ENCODE peak calls at places on chromosomes 6 and 20, in eight cellular contexts. U is activated CD8-positive, alpha-beta memory T cell treated with anti-CD3 and anti-CD28 coated beads for 24 hours; F is CD8-positive, alpha-beta T cell; W is GM06990; Q is GM12865; B is stimulated activated CD4-positive, alpha-beta T cell treated with anti-CD3 and anti-CD28 coated beads, Interleukin-1b, Interleukin-23, amount 100 ng/mL, for 48 hours; L is neural crest cell; S is NCI-H226. P is an unnamed sample.

GRCh38 chr20:47205577-47206123 is 150.8 kb downstream of the ZMYND8 start:
- DNase-seq in U (peak), F (no peak), W (peak), Q (peak), B (no peak), L (peak), S (peak), P (peak)

GRCh38 chr6:131995924-131996323 is 44.8 kb upstream of the CCN2 start:
- DNase-seq in U (no peak), F (no peak), W (no peak), Q (no peak), B (no peak), L (no peak), S (peak), P (no peak)

GRCh38 chr6:84304881-84305280 is 77.4 kb upstream of the CEP162 start:
- DNase-seq in U (no peak), F (no peak), W (no peak), Q (no peak), B (no peak), L (no peak), S (no peak), P (no peak)

GRCh38 chr6:31940256-31940664 is 5.6 kb upstream of the CFB start:
- DNase-seq in U (no peak), F (no peak), W (no peak), Q (no peak), B (no peak), L (no peak), S (no peak), P (peak)

GRCh38 chr6:146032387-146032786 is 3.5 kb downstream of the GRM1 start:
- DNase-seq in U (no peak), F (no peak), W (no peak), Q (no peak), B (no peak), L (no peak), S (no peak), P (no peak)

GRCh38 chr6:52543729-52544324 is 33.0 kb downstream of the TRAM2 start:
- DNase-seq in U (no peak), F (no peak), W (no peak), Q (no peak), B (no peak), L (no peak), S (peak), P (peak)

GRCh38 chr6:4925580-4925979 is 78.3 kb downstream of the RPP40 start:
- DNase-seq in U (no peak), F (no peak), W (no peak), Q (no peak), B (no peak), L (no peak), S (no peak), P (no peak)

GRCh38 chr20:61933951-61934715 is 131.5 kb downstream of the TAF4 start:
- DNase-seq in U (no peak), F (no peak), W (no peak), Q (no peak), B (no peak), L (no peak), S (no peak), P (no peak)

GRCh38 chr6:165566088-165566828 is 96.8 kb downstream of the PDE10A start:
- DNase-seq in U (no peak), F (no peak), W (no peak), Q (no peak), B (no peak), L (no peak), S (no peak), P (no peak)

GRCh38 chr6:6648659-6649343 is 60.3 kb downstream of the LY86 start:
- DNase-seq in U (no peak), F (no peak), W (no peak), Q (no peak), B (no peak), L (no peak), S (no peak), P (no peak)

GRCh38 chr20:36213362-36213761 is 22.9 kb upstream of the AAR2 start:
- DNase-seq in U (no peak), F (no peak), W (no peak), Q (no peak), B (no peak), L (no peak), S (no peak), P (no peak)

GRCh38 chr6:69887714-69888345 is 21.5 kb downstream of the COL19A1 start:
- DNase-seq in U (no peak), F (no peak), W (no peak), Q (no peak), B (no peak), L (no peak), S (no peak), P (no peak)

P was measured in Karpas-422.